ENCODE peak calls at places on chromosomes 5 and 9, in eight cellular contexts. One of them, this sample, is unnamed.

GRCh38 chr5:37767961-37768360 is 71.9 kb downstream of the GDNF start:
- DNase-seq in endothelial cell: no peak
- DNase-seq in kidney: no peak
- DNase-seq in WTC11: no peak
- DNase-seq in breast epithelium: no peak
- DNase-seq in GM13977: no peak
- DNase-seq in fibroblast of the aortic adventitia: peak; percentile 27
- DNase-seq in GM20000: no peak
- DNase-seq in this sample: no peak

GRCh38 chr5:124172389-124173003 is 573.9 kb downstream of the ZNF608 start:
- DNase-seq in endothelial cell: no peak
- DNase-seq in kidney: no peak
- DNase-seq in WTC11: no peak
- DNase-seq in breast epithelium: no peak
- DNase-seq in GM13977: no peak
- DNase-seq in fibroblast of the aortic adventitia: no peak
- DNase-seq in GM20000: no peak
- DNase-seq in this sample: no peak

GRCh38 chr5:169742773-169743296 is 105.8 kb downstream of the DOCK2 start:
- DNase-seq in endothelial cell: no peak
- DNase-seq in kidney: no peak
- DNase-seq in WTC11: no peak
- DNase-seq in breast epithelium: peak; percentile 76
- DNase-seq in GM13977: no peak
- DNase-seq in fibroblast of the aortic adventitia: peak; percentile 82
- DNase-seq in GM20000: no peak
- DNase-seq in this sample: no peak

GRCh38 chr9:6187272-6187671 is 28.3 kb upstream of the IL33 start:
- DNase-seq in endothelial cell: no peak
- DNase-seq in kidney: no peak
- DNase-seq in WTC11: no peak
- DNase-seq in breast epithelium: no peak
- DNase-seq in GM13977: no peak
- DNase-seq in fibroblast of the aortic adventitia: no peak
- DNase-seq in GM20000: no peak
- DNase-seq in this sample: no peak

GRCh38 chr5:157004893-157005551 is 42.0 kb upstream of the TIMD4 start:
- DNase-seq in endothelial cell: no peak
- DNase-seq in kidney: no peak
- DNase-seq in WTC11: no peak
- DNase-seq in breast epithelium: no peak
- DNase-seq in GM13977: peak; percentile 44
- DNase-seq in fibroblast of the aortic adventitia: no peak
- DNase-seq in GM20000: peak; percentile 40
- DNase-seq in this sample: no peak

GRCh38 chr9:134171316-134172197 is 7.2 kb upstream of the RNU6ATAC start:
- DNase-seq in endothelial cell: no peak
- DNase-seq in kidney: no peak
- DNase-seq in WTC11: no peak
- DNase-seq in breast epithelium: peak; percentile 73
- DNase-seq in GM13977: no peak
- DNase-seq in fibroblast of the aortic adventitia: peak; percentile 28
- DNase-seq in GM20000: no peak
- DNase-seq in this sample: no peak

GRCh38 chr5:99104538-99105132 is 175.8 kb upstream of the CHD1 start:
- DNase-seq in endothelial cell: no peak
- DNase-seq in kidney: no peak
- DNase-seq in WTC11: no peak
- DNase-seq in breast epithelium: no peak
- DNase-seq in GM13977: no peak
- DNase-seq in fibroblast of the aortic adventitia: peak; percentile 57
- DNase-seq in GM20000: peak; percentile 12
- DNase-seq in this sample: peak; percentile 17

GRCh38 chr9:113985968-113986585 is 92.0 kb downstream of the AMBP start:
- DNase-seq in endothelial cell: no peak
- DNase-seq in kidney: no peak
- DNase-seq in WTC11: no peak
- DNase-seq in breast epithelium: no peak
- DNase-seq in GM13977: no peak
- DNase-seq in fibroblast of the aortic adventitia: no peak
- DNase-seq in GM20000: no peak
- DNase-seq in this sample: no peak

GRCh38 chr9:15295761-15296405 is 11.1 kb downstream of the TTC39B start:
- DNase-seq in endothelial cell: no peak
- DNase-seq in kidney: no peak
- DNase-seq in WTC11: no peak
- DNase-seq in breast epithelium: no peak
- DNase-seq in GM13977: no peak
- DNase-seq in fibroblast of the aortic adventitia: peak; percentile 73
- DNase-seq in GM20000: peak; percentile 52
- DNase-seq in this sample: no peak

GRCh38 chr5:17020586-17021362 is 84.7 kb upstream of the MYO10 start:
- DNase-seq in endothelial cell: no peak
- DNase-seq in kidney: no peak
- DNase-seq in WTC11: no peak
- DNase-seq in breast epithelium: no peak
- DNase-seq in GM13977: no peak
- DNase-seq in fibroblast of the aortic adventitia: no peak
- DNase-seq in GM20000: no peak
- DNase-seq in this sample: no peak

GRCh38 chr5:19047277-19047676 is 940.7 kb downstream of the CDH18 start:
- DNase-seq in endothelial cell: no peak
- DNase-seq in kidney: no peak
- DNase-seq in WTC11: peak; percentile 66
- DNase-seq in breast epithelium: no peak
- DNase-seq in GM13977: no peak
- DNase-seq in fibroblast of the aortic adventitia: no peak
- DNase-seq in GM20000: no peak
- DNase-seq in this sample: no peak

GRCh38 chr5:148913493-148913892 is 87.1 kb downstream of the ADRB2 start:
- DNase-seq in endothelial cell: no peak
- DNase-seq in kidney: no peak
- DNase-seq in WTC11: no peak
- DNase-seq in breast epithelium: no peak
- DNase-seq in GM13977: no peak
- DNase-seq in fibroblast of the aortic adventitia: no peak
- DNase-seq in GM20000: no peak
- DNase-seq in this sample: peak; percentile 14

GRCh38 chr5:148912146-148912545 is 85.7 kb downstream of the ADRB2 start:
- DNase-seq in endothelial cell: no peak
- DNase-seq in kidney: no peak
- DNase-seq in WTC11: no peak
- DNase-seq in breast epithelium: no peak
- DNase-seq in GM13977: no peak
- DNase-seq in fibroblast of the aortic adventitia: peak; percentile 34
- DNase-seq in GM20000: no peak
- DNase-seq in this sample: peak; percentile 23

GRCh38 chr5:148913985-148914421 is 87.6 kb downstream of the ADRB2 start:
- DNase-seq in endothelial cell: no peak
- DNase-seq in kidney: no peak
- DNase-seq in WTC11: no peak
- DNase-seq in breast epithelium: no peak
- DNase-seq in GM13977: no peak
- DNase-seq in fibroblast of the aortic adventitia: peak; percentile 94
- DNase-seq in GM20000: no peak
- DNase-seq in this sample: peak; percentile 68

GRCh38 chr5:148911386-148911785 is 85.0 kb downstream of the ADRB2 start:
- DNase-seq in endothelial cell: no peak
- DNase-seq in kidney: no peak
- DNase-seq in WTC11: no peak
- DNase-seq in breast epithelium: no peak
- DNase-seq in GM13977: no peak
- DNase-seq in fibroblast of the aortic adventitia: no peak
- DNase-seq in GM20000: no peak
- DNase-seq in this sample: peak; percentile 14

GRCh38 chr5:148912714-148913398 is 86.4 kb downstream of the ADRB2 start:
- DNase-seq in endothelial cell: no peak
- DNase-seq in kidney: no peak
- DNase-seq in WTC11: peak; percentile 55
- DNase-seq in breast epithelium: peak; percentile 88
- DNase-seq in GM13977: no peak
- DNase-seq in fibroblast of the aortic adventitia: peak; percentile 95
- DNase-seq in GM20000: no peak
- DNase-seq in this sample: peak; percentile 68
- TF ChIP-seq CTCF in endothelial cell: no peak
- TF ChIP-seq CTCF in kidney: peak; percentile 43
- TF ChIP-seq CTCF in WTC11: peak; percentile 0
- TF ChIP-seq CTCF in breast epithelium: peak; percentile 25
- TF ChIP-seq CTCF in GM13977: no peak
- TF ChIP-seq CTCF in fibroblast of the aortic adventitia: peak; percentile 33
- TF ChIP-seq CTCF in GM20000: no peak
- TF ChIP-seq CTCF in this sample: peak; percentile 28

GRCh38 chr5:114358329-114358728 is 3.5 kb upstream of the KCNN2 start:
- DNase-seq in endothelial cell: no peak
- DNase-seq in kidney: no peak
- DNase-seq in WTC11: no peak
- DNase-seq in breast epithelium: no peak
- DNase-seq in GM13977: no peak
- DNase-seq in fibroblast of the aortic adventitia: no peak
- DNase-seq in GM20000: no peak
- DNase-seq in this sample: no peak
- TF ChIP-seq CTCF in endothelial cell: no peak
- TF ChIP-seq CTCF in kidney: no peak
- TF ChIP-seq CTCF in WTC11: no peak
- TF ChIP-seq CTCF in breast epithelium: no peak
- TF ChIP-seq CTCF in GM13977: no peak
- TF ChIP-seq CTCF in fibroblast of the aortic adventitia: no peak
- TF ChIP-seq CTCF in GM20000: no peak
- TF ChIP-seq CTCF in this sample: no peak

DNA sequence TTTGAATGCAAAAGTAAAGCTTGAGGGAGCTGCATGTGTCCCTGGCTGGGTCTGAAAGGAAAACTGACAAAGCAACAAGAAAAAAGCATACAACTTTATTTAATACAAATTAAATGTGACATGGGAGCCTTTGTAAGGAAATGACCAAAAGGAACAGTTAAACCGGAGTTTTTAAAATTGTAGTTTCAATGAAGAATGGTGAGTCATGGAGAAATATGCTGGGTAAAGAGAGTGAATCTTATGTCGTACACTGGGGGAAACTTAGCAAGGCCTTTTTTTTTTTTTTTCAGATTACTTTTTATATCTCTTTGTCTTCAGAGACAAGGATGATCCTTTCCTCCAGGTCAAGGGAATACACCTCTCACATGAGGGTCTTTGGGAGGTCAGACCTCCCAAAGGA is 50.1 kb upstream of the FBXL17 start:
- DNase-seq in endothelial cell: no peak
- DNase-seq in kidney: no peak
- DNase-seq in WTC11: no peak
- DNase-seq in breast epithelium: no peak
- DNase-seq in GM13977: no peak
- DNase-seq in fibroblast of the aortic adventitia: no peak
- DNase-seq in GM20000: no peak
- DNase-seq in this sample: no peak
- TF ChIP-seq CTCF in endothelial cell: no peak
- TF ChIP-seq CTCF in kidney: no peak
- TF ChIP-seq CTCF in WTC11: no peak
- TF ChIP-seq CTCF in breast epithelium: no peak
- TF ChIP-seq CTCF in GM13977: no peak
- TF ChIP-seq CTCF in fibroblast of the aortic adventitia: no peak
- TF ChIP-seq CTCF in GM20000: no peak
- TF ChIP-seq CTCF in this sample: no peak

GRCh38 chr5:102154291-102154690 is 141.8 kb downstream of the SLCO4C1 start:
- DNase-seq in endothelial cell: no peak
- DNase-seq in kidney: no peak
- DNase-seq in WTC11: no peak
- DNase-seq in breast epithelium: no peak
- DNase-seq in GM13977: no peak
- DNase-seq in fibroblast of the aortic adventitia: peak; percentile 2
- DNase-seq in GM20000: no peak
- DNase-seq in this sample: no peak

DNA sequence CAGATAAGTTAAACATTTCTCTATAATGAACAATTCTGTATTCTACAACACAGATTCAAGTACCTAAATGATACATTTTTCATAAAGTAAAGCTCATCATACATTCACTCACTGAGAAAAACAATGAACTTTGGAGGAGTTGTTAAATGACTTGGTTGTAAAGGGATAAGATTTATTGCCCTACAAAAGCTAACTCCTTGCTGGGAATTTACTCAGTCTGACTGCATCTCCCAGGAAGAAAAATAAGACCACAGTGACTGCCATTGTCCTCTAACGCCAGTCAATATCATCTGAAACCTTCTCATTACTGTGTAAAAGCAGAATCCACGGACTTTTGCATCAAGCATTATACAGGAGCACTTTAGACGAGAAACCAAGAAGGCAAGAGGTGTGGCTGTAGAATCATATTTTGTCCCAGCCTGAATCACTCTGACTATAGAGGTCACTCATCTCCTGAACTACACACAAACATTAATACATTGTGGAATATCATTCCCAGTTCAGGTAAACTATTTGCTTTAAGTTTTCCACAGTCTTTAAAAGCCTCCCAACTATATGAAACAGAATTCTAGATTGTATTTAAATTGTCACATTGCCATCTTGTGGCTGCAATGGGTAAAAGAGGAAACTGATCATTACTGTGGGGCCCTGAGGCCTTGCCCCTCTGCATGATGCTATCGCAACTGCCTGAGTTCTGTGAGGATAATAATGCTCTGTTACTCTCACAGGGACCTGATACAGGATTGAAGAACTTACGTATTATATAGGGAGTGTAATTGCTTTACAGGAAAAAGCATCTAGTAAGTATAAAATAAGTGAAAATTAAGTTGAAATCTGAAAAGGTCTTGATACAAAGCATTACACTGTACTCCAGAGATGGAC is 142.9 kb downstream of the SLCO4C1 start:
- DNase-seq in endothelial cell: peak; percentile 24
- DNase-seq in kidney: no peak
- DNase-seq in WTC11: peak; percentile 24
- DNase-seq in breast epithelium: no peak
- DNase-seq in GM13977: peak; percentile 36
- DNase-seq in fibroblast of the aortic adventitia: peak; percentile 23
- DNase-seq in GM20000: peak; percentile 48
- DNase-seq in this sample: peak; percentile 41
- TF ChIP-seq CTCF in endothelial cell: peak; percentile 50
- TF ChIP-seq CTCF in kidney: peak; percentile 31
- TF ChIP-seq CTCF in WTC11: peak; percentile 23
- TF ChIP-seq CTCF in breast epithelium: no peak
- TF ChIP-seq CTCF in GM13977: peak; percentile 54
- TF ChIP-seq CTCF in fibroblast of the aortic adventitia: peak; percentile 16
- TF ChIP-seq CTCF in GM20000: peak; percentile 16
- TF ChIP-seq CTCF in this sample: peak; percentile 58

GRCh38 chr9:110140276-110140675 is 67.7 kb downstream of the C9orf152 start:
- DNase-seq in endothelial cell: no peak
- DNase-seq in kidney: no peak
- DNase-seq in WTC11: no peak
- DNase-seq in breast epithelium: no peak
- DNase-seq in GM13977: no peak
- DNase-seq in fibroblast of the aortic adventitia: no peak
- DNase-seq in GM20000: no peak
- DNase-seq in this sample: no peak
- TF ChIP-seq CTCF in endothelial cell: no peak
- TF ChIP-seq CTCF in kidney: no peak
- TF ChIP-seq CTCF in WTC11: no peak
- TF ChIP-seq CTCF in breast epithelium: no peak
- TF ChIP-seq CTCF in GM13977: no peak
- TF ChIP-seq CTCF in fibroblast of the aortic adventitia: no peak
- TF ChIP-seq CTCF in GM20000: no peak
- TF ChIP-seq CTCF in this sample: no peak

GRCh38 chr5:177554474-177555111 is at the start of gene FAM193B:
- DNase-seq in endothelial cell: peak; percentile 96
- DNase-seq in kidney: peak; percentile 98
- DNase-seq in WTC11: peak; percentile 97
- DNase-seq in breast epithelium: peak; percentile 88
- DNase-seq in GM13977: peak; percentile 99
- DNase-seq in fibroblast of the aortic adventitia: peak; percentile 87
- DNase-seq in GM20000: peak; percentile 100
- DNase-seq in this sample: peak; percentile 98
- TF ChIP-seq CTCF in endothelial cell: peak; percentile 17
- TF ChIP-seq CTCF in kidney: no peak
- TF ChIP-seq CTCF in WTC11: no peak
- TF ChIP-seq CTCF in breast epithelium: peak; percentile 24
- TF ChIP-seq CTCF in GM13977: no peak
- TF ChIP-seq CTCF in fibroblast of the aortic adventitia: peak; percentile 33
- TF ChIP-seq CTCF in GM20000: no peak
- TF ChIP-seq CTCF in this sample: no peak

This sample was measured in Calu3.